ENCODE peak calls at places on chromosomes 6 and 20, in seven cellular contexts. V is OCI-LY7, M is right atrium auricular region, Y is colonic mucosa, L is fibroblast of lung, B is GM23248, C is PC-9. S is an unnamed sample.

GRCh38 chr6:3280866-3281465 is 22.2 kb downstream of the PSMG4 start:
- DNase-seq in C (no peak), M (no peak), Y (no peak), B (peak; percentile 45), V (no peak), L (no peak), S (no peak)

GRCh38 chr6:40556881-40557280 is 30.3 kb downstream of the LRFN2 start:
- DNase-seq in V (no peak), Y (no peak), B (no peak), C (no peak), M (no peak), L (no peak), S (no peak)

GRCh38 chr6:137024172-137024990 is 20.4 kb downstream of the IL20RA start:
- DNase-seq in L (no peak), Y (no peak), V (no peak), B (no peak), M (no peak), C (no peak), S (no peak)

GRCh38 chr20:24610341-24611115 is 141.1 kb downstream of the SYNDIG1 start:
- DNase-seq in B (peak; percentile 20), Y (no peak), M (no peak), C (no peak), V (no peak), L (no peak), S (no peak)

GRCh38 chr6:154814063-154814462 is 80.8 kb downstream of the SCAF8 start:
- DNase-seq in L (no peak), Y (no peak), C (no peak), B (no peak), M (no peak), V (peak; percentile 81), S (no peak)

GRCh38 chr6:148790817-148791216 is 44.0 kb downstream of the UST start:
- DNase-seq in C (no peak), V (peak; percentile 15), Y (no peak), M (no peak), L (no peak), B (no peak), S (no peak)

GRCh38 chr6:161351855-161352254 is 78.0 kb upstream of the AGPAT4 start:
- DNase-seq in C (no peak), L (no peak), B (no peak), V (no peak), Y (no peak), M (no peak), S (no peak)

GRCh38 chr6:134216304-134217029 is 101.4 kb downstream of the SGK1 start:
- DNase-seq in C (no peak), Y (no peak), V (peak; percentile 66), B (no peak), M (no peak), L (no peak), S (no peak)

GRCh38 chr6:104312851-104313250 is 546.9 kb downstream of the HACE1 start:
- DNase-seq in C (no peak), L (no peak), B (no peak), Y (no peak), M (no peak), V (no peak), S (no peak)

GRCh38 chr20:32578840-32579239 is 6.3 kb downstream of the NOL4L start:
- DNase-seq in L (no peak), B (no peak), C (no peak), V (no peak), M (no peak), Y (no peak), S (no peak)

GRCh38 chr6:44049163-44049988 is 77.9 kb downstream of the MRPL14 start:
- DNase-seq in C (no peak), B (peak; percentile 84), Y (peak; percentile 59), L (peak; percentile 85), M (no peak), V (no peak), S (no peak)

GRCh38 chr6:168366473-168366872 is 46.9 kb upstream of the DACT2 start:
- DNase-seq in L (no peak), B (no peak), M (no peak), Y (no peak), C (no peak), V (no peak), S (no peak)

GRCh38 chr20:25058797-25059486 is 1.0 kb upstream of the ACSS1 start:
- DNase-seq in V (no peak), M (no peak), Y (peak; percentile 52), C (no peak), B (peak; percentile 30), L (no peak), S (no peak)

GRCh38 chr20:11952621-11953020 is 34.9 kb downstream of the BTBD3 start:
- DNase-seq in B (peak; percentile 35), C (no peak), L (peak; percentile 28), M (no peak), Y (no peak), V (no peak), S (no peak)

GRCh38 chr6:43977404-43978111 is 149.7 kb downstream of the MRPL14 start:
- DNase-seq in L (no peak), Y (no peak), V (no peak), B (no peak), C (no peak), M (no peak), S (no peak)

GRCh38 chr6:169807699-169808607 is 56.5 kb downstream of the ERMARD start:
- DNase-seq in B (no peak), C (no peak), L (no peak), M (no peak), V (no peak), Y (peak; percentile 13), S (no peak)

GRCh38 chr20:33839591-33839990 is 28.4 kb downstream of the CHMP4B start:
- DNase-seq in L (no peak), V (no peak), M (no peak), Y (peak; percentile 60), B (no peak), C (no peak), S (no peak)
- H3K4me1 ChIP-seq in L (no peaks in the 10 kb centered on the region), V (peaks cover 44% of the 10 kb centered on the region), M (peaks cover 90% of the 10 kb centered on the region), Y (peaks cover 56% of the 10 kb centered on the region), B (peaks cover 17% of the 10 kb centered on the region), C (peaks cover 29% of the 10 kb centered on the region), S (peaks cover 92% of the 10 kb centered on the region)

GRCh38 chr6:158327216-158327615 is 15.0 kb downstream of the TULP4 start:
- DNase-seq in M (no peak), V (no peak), B (no peak), Y (no peak), L (no peak), C (no peak), S (no peak)

GRCh38 chr6:158330016-158330415 is 17.8 kb downstream of the TULP4 start:
- DNase-seq in C (no peak), V (no peak), B (no peak), L (no peak), Y (no peak), M (no peak), S (no peak)

GRCh38 chr6:158328446-158328845 is 16.2 kb downstream of the TULP4 start:
- DNase-seq in Y (peak; percentile 33), C (no peak), B (no peak), V (no peak), L (no peak), M (no peak), S (no peak)

GRCh38 chr6:158329531-158329930 is 17.3 kb downstream of the TULP4 start:
- DNase-seq in V (no peak), Y (no peak), M (no peak), L (no peak), B (peak; percentile 22), C (no peak), S (no peak)

DNA sequence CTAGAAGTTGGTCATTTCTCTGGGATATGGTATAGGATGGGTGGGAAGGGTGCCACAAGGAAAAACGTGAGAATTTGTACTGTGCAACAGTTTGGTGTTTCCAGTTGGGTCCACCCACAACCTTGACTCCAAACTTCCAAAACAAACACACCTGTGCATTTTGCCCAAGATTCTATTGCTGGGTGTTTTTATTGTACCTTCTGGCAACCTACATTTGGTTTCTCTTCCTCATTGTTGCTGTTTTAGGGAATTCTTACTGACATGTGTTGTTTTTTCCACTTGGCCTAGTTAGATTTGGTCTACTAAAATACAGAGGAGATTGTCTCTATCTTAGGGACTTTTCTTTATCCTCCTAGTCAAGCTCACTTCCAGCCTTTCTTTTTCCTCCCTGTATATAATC is 16.7 kb downstream of the TULP4 start:
- DNase-seq in M (no peak), C (no peak), B (no peak), Y (peak; percentile 66), L (no peak), V (peak; percentile 17), S (no peak)
- H3K4me1 ChIP-seq in M (peaks cover 9% of the 10 kb centered on the region), C (peaks cover 18% of the 10 kb centered on the region), B (peaks cover 15% of the 10 kb centered on the region), Y (no peaks in the 10 kb centered on the region), L (no peaks in the 10 kb centered on the region), V (peaks cover 42% of the 10 kb centered on the region), S (no peaks in the 10 kb centered on the region)

GRCh38 chr20:50194831-50195523 is 4.3 kb downstream of the CEBPB start:
- DNase-seq in C (no peak), M (no peak), L (peak; percentile 58), B (no peak), V (no peak), Y (no peak), S (no peak)

GRCh38 chr20:50196896-50197295 is 6.3 kb downstream of the CEBPB start:
- DNase-seq in V (no peak), L (no peak), C (no peak), Y (no peak), M (no peak), B (no peak), S (no peak)

GRCh38 chr20:50195524-50196120 is 5.0 kb downstream of the CEBPB start:
- DNase-seq in C (no peak), V (no peak), B (no peak), L (no peak), Y (no peak), M (no peak), S (no peak)

GRCh38 chr20:50197463-50197862 is 6.8 kb downstream of the CEBPB start:
- DNase-seq in V (no peak), M (no peak), Y (no peak), C (no peak), L (no peak), B (no peak), S (no peak)

DNA sequence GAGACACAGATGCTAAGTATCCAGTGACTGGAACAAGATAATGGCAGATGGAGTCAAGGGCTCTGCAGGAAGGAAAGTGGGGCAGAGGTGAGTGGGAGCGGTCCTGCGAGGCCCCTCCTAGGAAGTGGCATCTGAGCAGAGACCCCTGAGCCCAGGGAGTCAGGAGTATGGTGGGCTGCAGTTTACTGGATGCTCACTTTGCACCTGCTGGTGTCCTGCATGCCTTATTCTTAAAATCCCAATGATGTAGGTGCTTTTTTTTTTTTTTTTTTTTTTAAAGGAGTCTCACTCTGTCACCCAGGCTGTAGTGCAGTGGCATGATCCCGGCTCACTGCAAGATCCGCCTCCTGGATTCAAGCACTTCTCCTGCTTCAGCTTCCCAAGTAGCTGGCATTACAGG is 5.6 kb downstream of the CEBPB start:
- DNase-seq in C (no peak), Y (no peak), M (no peak), B (no peak), V (no peak), L (no peak), S (no peak)
- H3K4me1 ChIP-seq in C (peaks cover 33% of the 10 kb centered on the region), Y (no peaks in the 10 kb centered on the region), M (peaks cover 28% of the 10 kb centered on the region), B (peaks cover 12% of the 10 kb centered on the region), V (peaks cover 12% of the 10 kb centered on the region), L (peaks cover 6% of the 10 kb centered on the region), S (peaks cover 11% of the 10 kb centered on the region)

GRCh38 chr6:37559060-37559459 is 59.4 kb upstream of the CCDC167 start:
- DNase-seq in L (no peak), V (no peak), C (no peak), M (no peak), B (no peak), Y (no peak), S (no peak)
- H3K4me1 ChIP-seq in L (peaks cover 5% of the 10 kb centered on the region), V (peaks cover 75% of the 10 kb centered on the region), C (peaks cover 9% of the 10 kb centered on the region), M (no peaks in the 10 kb centered on the region), B (peaks cover 10% of the 10 kb centered on the region), Y (no peaks in the 10 kb centered on the region), S (no peaks in the 10 kb centered on the region)